ENCODE peak calls at places on chromosomes 4 and X, in six cellular contexts. B, U, S, V, X and W are unnamed samples. For H3K4me1, the result is how much of the 10 kb centered on the place peaks cover.

GRCh38 chrX:18661273-18661672 is 10.6 kb downstream of the RS1 start:
- DNase-seq in B (no peak), U (no peak), S (no peak), V (no peak), X (no peak), W (no peak)

GRCh38 chr4:121030151-121030550 is 42.2 kb downstream of the NDNF start:
- DNase-seq in B (no peak), U (no peak), S (peak), V (no peak), X (peak), W (no peak)

GRCh38 chrX:138917781-138918180 is 206.3 kb upstream of the FGF13 start:
- DNase-seq in B (peak), U (no peak), S (peak), V (no peak), X (peak), W (no peak)

GRCh38 chr4:112633477-112634235 is 3.1 kb downstream of the ZGRF1 start:
- DNase-seq in B (peak), U (no peak), S (peak), V (peak), X (peak), W (no peak)

GRCh38 chr4:138320030-138320429 is 77.9 kb upstream of the SLC7A11 start:
- DNase-seq in B (no peak), U (no peak), S (no peak), V (no peak), X (no peak), W (no peak)

GRCh38 chrX:97876697-97877407 is 993.1 kb downstream of the RPA4 start:
- DNase-seq in B (no peak), U (no peak), S (peak), V (no peak), X (peak), W (no peak)

GRCh38 chr4:135371137-135371536 is 1169.5 kb upstream of the PABPC4L start:
- DNase-seq in B (no peak), U (peak), S (no peak), V (peak), X (no peak), W (no peak)

GRCh38 chr4:66814277-66814676 is 731.0 kb downstream of the CENPC start:
- DNase-seq in B (no peak), U (no peak), S (no peak), V (no peak), X (no peak), W (no peak)

GRCh38 chr4:109359040-109359646 is 56.7 kb upstream of the COL25A1 start:
- DNase-seq in B (no peak), U (no peak), S (no peak), V (no peak), X (peak), W (no peak)

GRCh38 chr4:65007841-65008439 is 598.7 kb upstream of the TECRL start:
- DNase-seq in B (peak), U (no peak), S (peak), V (peak), X (peak), W (no peak)

GRCh38 chrX:120244395-120244734 is 6.2 kb upstream of the ZBTB33 start:
- DNase-seq in B (no peak), U (no peak), S (no peak), V (no peak), X (no peak), W (no peak)

GRCh38 chr4:155758500-155759371 is at the start of gene GUCY1B1:
- DNase-seq in B (peak), U (peak), S (peak), V (no peak), X (peak), W (peak)

GRCh38 chrX:47242321-47242720 is 9.5 kb downstream of the USP11 start:
- DNase-seq in B (no peak), U (no peak), S (no peak), V (no peak), X (no peak), W (peak)

GRCh38 chr4:128228778-128229457 is 58.7 kb downstream of the PGRMC2 start:
- DNase-seq in B (no peak), U (no peak), S (peak), V (no peak), X (no peak), W (no peak)

GRCh38 chrX:136525738-136526606 is 6.0 kb upstream of the VGLL1 start:
- DNase-seq in B (peak), U (no peak), S (peak), V (no peak), X (peak), W (peak)

GRCh38 chr4:8695237-8696219 is 103.0 kb downstream of the CPZ start:
- DNase-seq in B (no peak), U (no peak), S (no peak), V (no peak), X (no peak), W (no peak)

GRCh38 chrX:123975180-123975579 is 13.7 kb downstream of the STAG2 start:
- DNase-seq in B (peak), U (no peak), S (peak), V (no peak), X (peak), W (no peak)

GRCh38 chr4:152991361-152991760 is 55.2 kb downstream of the FHDC1 start:
- DNase-seq in B (no peak), U (no peak), S (no peak), V (no peak), X (no peak), W (no peak)

GRCh38 chr4:159384619-159385018 is 281.7 kb downstream of the RAPGEF2 start:
- DNase-seq in B (no peak), U (no peak), S (peak), V (no peak), X (no peak), W (no peak)

GRCh38 chrX:40671126-40671525 is 23.8 kb upstream of the CXorf38 start:
- DNase-seq in B (no peak), U (no peak), S (no peak), V (no peak), X (peak), W (no peak)

GRCh38 chr4:139665690-139666529 is at the start of gene MGST2:
- DNase-seq in B (peak), U (peak), S (peak), V (peak), X (peak), W (peak)

GRCh38 chrX:11329016-11329415 is 35.8 kb downstream of the AMELX start:
- DNase-seq in B (peak), U (no peak), S (peak), V (no peak), X (peak), W (no peak)

GRCh38 chrX:63918611-63919010 is 133.6 kb upstream of the ARHGEF9 start:
- DNase-seq in B (peak), U (no peak), S (peak), V (no peak), X (no peak), W (no peak)

GRCh38 chrX:11319689-11320302 is 26.6 kb downstream of the AMELX start:
- DNase-seq in B (no peak), U (no peak), S (peak), V (no peak), X (no peak), W (no peak)

GRCh38 chr4:15451866-15452765 is 17.6 kb upstream of the CC2D2A start:
- DNase-seq in B (peak), U (no peak), S (peak), V (no peak), X (peak), W (no peak)

GRCh38 chr4:153276966-153277365 is 67.5 kb upstream of the MND1 start:
- DNase-seq in B (no peak), U (no peak), S (no peak), V (no peak), X (no peak), W (no peak)

GRCh38 chrX:101595739-101596419 is 21.9 kb downstream of the ARMCX6 start:
- DNase-seq in B (peak), U (no peak), S (peak), V (peak), X (peak), W (no peak)

GRCh38 chr4:82988323-82988832 is 22.2 kb downstream of the LIN54 start:
- DNase-seq in B (no peak), U (no peak), S (peak), V (no peak), X (peak), W (no peak)

GRCh38 chr4:15740764-15741404 is 37.2 kb upstream of the CD38 start:
- DNase-seq in B (no peak), U (no peak), S (no peak), V (peak), X (no peak), W (no peak)

GRCh38 chrX:10326578-10326977 is 169.8 kb downstream of the CLCN4 start:
- DNase-seq in B (no peak), U (no peak), S (peak), V (peak), X (no peak), W (no peak)

GRCh38 chrX:39896951-39897740 is 200.6 kb downstream of the BCOR start:
- DNase-seq in B (peak), U (peak), S (peak), V (peak), X (peak), W (no peak)

GRCh38 chr4:53558981-53559620 is 32.2 kb downstream of the LNX1 start:
- DNase-seq in B (peak), U (no peak), S (peak), V (no peak), X (peak), W (no peak)

GRCh38 chr4:143341186-143341755 is 4.6 kb downstream of the GAB1 start:
- DNase-seq in B (no peak), U (no peak), S (no peak), V (no peak), X (no peak), W (no peak)

GRCh38 chrX:120769576-120770341 is 105.9 kb downstream of the CT47B1 start:
- DNase-seq in B (peak), U (no peak), S (peak), V (peak), X (peak), W (no peak)

GRCh38 chr4:94516067-94516466 is 64.3 kb downstream of the PDLIM5 start:
- DNase-seq in B (peak), U (no peak), S (peak), V (peak), X (peak), W (no peak)

GRCh38 chrX:45888518-45888917 is 656.7 kb downstream of the ZNF674 start:
- DNase-seq in B (no peak), U (no peak), S (no peak), V (no peak), X (no peak), W (no peak)

GRCh38 chr4:142336251-142336934 is 509.7 kb downstream of the INPP4B start:
- DNase-seq in B (no peak), U (no peak), S (no peak), V (no peak), X (no peak), W (no peak)

GRCh38 chr4:130172156-130172555 is 1076.2 kb downstream of the C4orf33 start:
- DNase-seq in B (no peak), U (no peak), S (no peak), V (no peak), X (no peak), W (no peak)

DNA sequence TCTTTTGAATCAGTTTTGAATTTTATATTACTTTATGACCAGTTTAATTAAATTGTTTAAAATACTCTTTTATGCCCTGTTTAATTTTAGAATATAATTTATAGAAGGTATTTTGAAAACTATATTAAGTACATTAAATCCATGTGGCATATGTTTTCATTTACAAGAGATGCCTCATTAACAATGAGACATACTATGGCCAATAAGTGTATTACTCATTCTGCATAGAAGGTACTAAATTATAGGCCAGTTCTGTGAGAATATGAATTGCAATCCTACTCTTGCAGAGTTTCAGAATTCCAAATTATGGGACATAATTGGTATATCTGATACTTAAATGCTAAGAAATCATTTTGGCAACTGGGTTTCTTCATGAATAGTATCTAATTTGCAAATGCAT is 951.1 kb downstream of the FAT4 start:
- DNase-seq in B (no peak), U (no peak), S (peak), V (no peak), X (peak), W (no peak)
- H3K4me1 ChIP-seq in B (under half), U (under half), S (half or more), V (under half), X (under half), W (under half)

GRCh38 chr4:3481783-3482397 is 18.8 kb downstream of the DOK7 start:
- DNase-seq in B (no peak), U (no peak), S (no peak), V (no peak), X (no peak), W (no peak)
- H3K4me3 ChIP-seq in B (no peak), U (no peak), S (no peak), V (no peak), X (no peak), W (no peak)

DNA sequence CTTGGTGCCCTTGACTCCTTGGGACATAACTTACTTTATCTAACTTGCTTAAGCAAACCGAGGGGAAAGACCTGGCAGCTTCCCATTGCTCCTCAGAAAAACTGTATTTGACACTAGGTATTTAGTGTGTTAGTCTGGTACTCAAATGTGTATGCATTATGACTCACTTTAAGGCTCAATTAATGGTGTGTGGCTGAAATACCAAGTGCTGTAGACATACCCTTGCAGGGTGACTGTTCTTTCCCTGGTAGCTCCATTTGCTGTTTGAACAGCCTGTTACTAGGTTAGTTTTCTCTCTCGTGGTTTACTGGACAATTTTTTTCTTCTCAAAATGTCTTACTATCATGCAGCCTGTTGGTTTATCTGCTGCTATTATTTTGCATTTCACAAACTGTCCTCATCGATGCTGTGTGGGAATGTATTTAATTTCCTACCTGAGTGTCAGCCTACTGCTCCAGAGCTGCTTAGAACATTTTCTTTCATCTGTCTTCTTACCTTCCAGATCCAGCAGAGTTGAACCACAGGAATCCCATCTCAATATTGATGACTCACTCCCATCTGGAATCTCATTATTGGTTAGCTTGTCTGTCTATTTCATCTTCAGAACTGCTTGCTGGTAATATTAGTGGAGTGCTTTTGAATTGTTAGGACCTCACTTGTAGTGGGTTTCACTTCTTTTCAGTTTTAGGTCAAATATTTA is 158.0 kb upstream of the FAT1 start:
- DNase-seq in B (peak), U (no peak), S (peak), V (no peak), X (peak), W (no peak)
- H3K27ac ChIP-seq in B (peak), U (no peak), S (no peak), V (no peak), X (no peak), W (no peak)

DNA sequence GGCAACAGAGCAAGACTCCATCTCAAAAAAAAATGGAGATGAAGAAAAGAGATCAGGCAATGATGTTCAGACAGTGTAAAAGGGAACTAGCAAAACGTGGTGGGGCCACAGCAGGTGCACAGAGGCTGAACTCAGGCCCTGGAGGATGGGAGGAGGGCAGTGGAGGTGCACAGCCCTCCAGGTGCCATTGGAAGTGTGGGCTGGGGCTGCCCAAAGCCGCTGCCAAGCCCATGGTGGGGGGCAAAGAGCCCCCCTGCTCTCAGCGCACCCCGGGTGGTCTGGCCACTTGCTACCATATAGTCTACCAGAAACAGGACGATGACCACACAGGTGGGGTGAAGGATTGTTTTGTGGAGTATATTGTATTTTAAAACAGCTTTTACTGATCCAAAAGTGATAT is 7.1 kb downstream of the TMEM271 start:
- DNase-seq in B (no peak), U (no peak), S (no peak), V (no peak), X (no peak), W (peak)
- H3K4me1 ChIP-seq in B (under half), U (under half), S (under half), V (under half), X (under half), W (under half)

DNA sequence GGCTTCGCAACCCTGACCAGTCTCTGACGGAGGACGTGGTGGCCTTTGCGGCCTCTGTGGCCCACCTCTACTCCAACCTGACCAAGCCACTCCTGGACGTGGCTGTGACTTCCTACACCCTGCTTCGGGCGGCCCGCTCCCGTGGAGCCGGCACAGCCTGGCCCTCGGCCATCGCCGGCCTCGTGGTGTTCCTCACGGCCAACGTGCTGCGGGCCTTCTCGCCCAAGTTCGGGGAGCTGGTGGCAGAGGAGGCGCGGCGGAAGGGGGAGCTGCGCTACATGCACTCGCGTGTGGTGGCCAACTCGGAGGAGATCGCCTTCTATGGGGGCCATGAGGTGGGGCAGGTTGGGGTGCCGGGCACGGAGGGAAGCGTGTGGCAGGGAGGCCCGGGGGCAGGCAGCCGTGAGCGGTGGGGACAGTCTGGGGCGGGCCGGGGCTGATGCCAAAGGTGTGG is 1.2 kb downstream of the ABCD1 start:
- DNase-seq in B (no peak), U (peak), S (peak), V (no peak), X (no peak), W (no peak)
- H3K4me3 ChIP-seq in B (no peak), U (peak), S (peak), V (peak), X (peak), W (peak)

GRCh38 chrX:68942797-68943196 is 114.0 kb downstream of the EFNB1 start:
- DNase-seq in B (no peak), U (no peak), S (no peak), V (no peak), X (no peak), W (no peak)

GRCh38 chrX:68939868-68940267 is 111.0 kb downstream of the EFNB1 start:
- DNase-seq in B (no peak), U (no peak), S (no peak), V (no peak), X (no peak), W (no peak)

GRCh38 chrX:68942141-68942540 is 113.3 kb downstream of the EFNB1 start:
- DNase-seq in B (no peak), U (no peak), S (no peak), V (no peak), X (no peak), W (no peak)

GRCh38 chrX:68940601-68941000 is 111.8 kb downstream of the EFNB1 start:
- DNase-seq in B (no peak), U (no peak), S (no peak), V (no peak), X (peak), W (no peak)

GRCh38 chrX:68941385-68941952 is 112.6 kb downstream of the EFNB1 start:
- DNase-seq in B (no peak), U (no peak), S (no peak), V (no peak), X (peak), W (no peak)
- H3K27ac ChIP-seq in B (no peak), U (no peak), S (no peak), V (no peak), X (no peak), W (no peak)

GRCh38 chr4:150142831-150143230 is 64.6 kb downstream of the DCLK2 start:
- DNase-seq in B (no peak), U (no peak), S (no peak), V (no peak), X (no peak), W (no peak)
- H3K4me1 ChIP-seq in B (under half), U (under half), S (under half), V (under half), X (under half), W (under half)

DNA sequence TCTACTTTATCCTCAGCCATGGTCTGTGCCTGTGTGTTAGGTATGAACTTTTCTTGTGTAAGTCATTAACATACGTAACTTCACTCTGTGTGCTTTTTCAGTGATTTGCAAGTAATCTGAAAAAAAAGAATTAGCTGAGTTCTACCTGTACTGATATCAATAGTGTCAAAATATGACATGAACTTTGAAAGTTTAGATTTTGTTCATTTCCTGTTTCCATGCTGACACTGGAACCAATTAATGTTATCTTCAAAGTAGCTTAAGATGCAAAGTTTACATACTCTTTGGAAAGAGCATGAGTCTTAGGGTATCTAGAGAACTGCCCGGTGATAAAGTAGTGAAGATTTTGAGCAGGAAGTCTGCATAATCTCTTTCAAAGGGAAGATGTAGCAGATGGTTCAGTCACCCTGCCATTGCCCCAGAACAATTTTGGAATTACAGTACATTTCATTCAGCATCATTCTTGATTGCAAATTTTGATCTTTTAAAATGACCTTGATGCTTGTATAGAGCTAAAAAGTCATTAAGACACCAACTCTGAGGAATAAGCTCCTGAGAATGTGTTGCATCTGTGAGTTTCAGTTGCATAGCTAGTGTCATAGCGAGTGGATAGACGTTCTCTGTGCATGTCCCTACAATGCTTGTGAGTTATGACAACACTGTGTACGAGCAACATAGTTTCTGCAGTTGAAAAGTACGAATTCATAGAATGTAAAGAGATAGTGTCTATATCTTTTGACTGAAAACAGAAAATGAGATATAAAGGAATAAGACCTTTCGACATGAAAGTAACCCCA is 130.4 kb downstream of the PTTG2 start:
- DNase-seq in B (no peak), U (no peak), S (no peak), V (no peak), X (no peak), W (no peak)
- H3K4me3 ChIP-seq in B (no peak), U (no peak), S (no peak), V (no peak), X (no peak), W (no peak)